ENCODE peak calls at places on chromosomes 11 and 22, in nine cellular contexts. One of them, this sample, is unnamed.

GRCh38 chr22:41003041-41003440 is 51.9 kb downstream of the RBX1 start:
- DNase-seq in tibial nerve: no peak
- DNase-seq in activated naive CD4-positive, alpha-beta T cell: no peak
- DNase-seq in neuronal stem cell: no peak
- DNase-seq in hypothalamus: no peak
- DNase-seq in stimulated activated CD8-positive, alpha-beta memory T cell treated with anti-CD3 and anti-CD28 coated beads, Interleukin-4, amount 100 ng/mL, for 24 hours: no peak
- DNase-seq in CD8-positive, alpha-beta T cell: no peak
- DNase-seq in dorsolateral prefrontal cortex: no peak
- DNase-seq in PC-9: peak; percentile 98
- DNase-seq in this sample: no peak

GRCh38 chr22:45163074-45163416 is 680 bp upstream of the NUP50 start:
- DNase-seq in activated naive CD4-positive, alpha-beta T cell: no peak
- DNase-seq in tibial nerve: no peak
- DNase-seq in PC-9: peak; percentile 58
- DNase-seq in CD8-positive, alpha-beta T cell: no peak
- DNase-seq in dorsolateral prefrontal cortex: no peak
- DNase-seq in hypothalamus: no peak
- DNase-seq in neuronal stem cell: no peak
- DNase-seq in stimulated activated CD8-positive, alpha-beta memory T cell treated with anti-CD3 and anti-CD28 coated beads, Interleukin-4, amount 100 ng/mL, for 24 hours: no peak
- DNase-seq in this sample: no peak

GRCh38 chr11:37110383-37110782 is 512.3 kb upstream of the RAG2 start:
- DNase-seq in tibial nerve: no peak
- DNase-seq in activated naive CD4-positive, alpha-beta T cell: no peak
- DNase-seq in neuronal stem cell: no peak
- DNase-seq in CD8-positive, alpha-beta T cell: no peak
- DNase-seq in PC-9: no peak
- DNase-seq in stimulated activated CD8-positive, alpha-beta memory T cell treated with anti-CD3 and anti-CD28 coated beads, Interleukin-4, amount 100 ng/mL, for 24 hours: no peak
- DNase-seq in hypothalamus: no peak
- DNase-seq in dorsolateral prefrontal cortex: no peak
- DNase-seq in this sample: peak; percentile 18

GRCh38 chr22:17079572-17079971 is 5.2 kb upstream of the IL17RA start:
- DNase-seq in neuronal stem cell: no peak
- DNase-seq in activated naive CD4-positive, alpha-beta T cell: no peak
- DNase-seq in dorsolateral prefrontal cortex: no peak
- DNase-seq in CD8-positive, alpha-beta T cell: no peak
- DNase-seq in hypothalamus: no peak
- DNase-seq in PC-9: no peak
- DNase-seq in tibial nerve: no peak
- DNase-seq in stimulated activated CD8-positive, alpha-beta memory T cell treated with anti-CD3 and anti-CD28 coated beads, Interleukin-4, amount 100 ng/mL, for 24 hours: no peak
- DNase-seq in this sample: no peak

GRCh38 chr11:117281159-117281558 is 10.0 kb upstream of the BACE1-AS start:
- DNase-seq in activated naive CD4-positive, alpha-beta T cell: no peak
- DNase-seq in hypothalamus: no peak
- DNase-seq in CD8-positive, alpha-beta T cell: no peak
- DNase-seq in dorsolateral prefrontal cortex: no peak
- DNase-seq in stimulated activated CD8-positive, alpha-beta memory T cell treated with anti-CD3 and anti-CD28 coated beads, Interleukin-4, amount 100 ng/mL, for 24 hours: no peak
- DNase-seq in PC-9: no peak
- DNase-seq in neuronal stem cell: no peak
- DNase-seq in tibial nerve: no peak
- DNase-seq in this sample: peak; percentile 12

GRCh38 chr11:118175031-118175531 is 1.4 kb downstream of the SCN2B start:
- DNase-seq in PC-9: peak; percentile 99
- DNase-seq in CD8-positive, alpha-beta T cell: no peak
- DNase-seq in stimulated activated CD8-positive, alpha-beta memory T cell treated with anti-CD3 and anti-CD28 coated beads, Interleukin-4, amount 100 ng/mL, for 24 hours: no peak
- DNase-seq in activated naive CD4-positive, alpha-beta T cell: no peak
- DNase-seq in neuronal stem cell: no peak
- DNase-seq in dorsolateral prefrontal cortex: no peak
- DNase-seq in tibial nerve: no peak
- DNase-seq in hypothalamus: no peak
- DNase-seq in this sample: peak; percentile 84

GRCh38 chr22:50341977-50342650 is 1.0 kb upstream of the PPP6R2 start:
- DNase-seq in neuronal stem cell: peak; percentile 92
- DNase-seq in tibial nerve: peak; percentile 84
- DNase-seq in activated naive CD4-positive, alpha-beta T cell: peak; percentile 78
- DNase-seq in PC-9: peak; percentile 82
- DNase-seq in hypothalamus: peak; percentile 86
- DNase-seq in stimulated activated CD8-positive, alpha-beta memory T cell treated with anti-CD3 and anti-CD28 coated beads, Interleukin-4, amount 100 ng/mL, for 24 hours: peak; percentile 81
- DNase-seq in dorsolateral prefrontal cortex: peak; percentile 83
- DNase-seq in CD8-positive, alpha-beta T cell: peak; percentile 92
- DNase-seq in this sample: peak; percentile 32

GRCh38 chr11:117859713-117860112 is 16.7 kb downstream of the FXYD6 start:
- DNase-seq in PC-9: no peak
- DNase-seq in neuronal stem cell: no peak
- DNase-seq in tibial nerve: no peak
- DNase-seq in stimulated activated CD8-positive, alpha-beta memory T cell treated with anti-CD3 and anti-CD28 coated beads, Interleukin-4, amount 100 ng/mL, for 24 hours: no peak
- DNase-seq in hypothalamus: no peak
- DNase-seq in CD8-positive, alpha-beta T cell: no peak
- DNase-seq in dorsolateral prefrontal cortex: no peak
- DNase-seq in activated naive CD4-positive, alpha-beta T cell: no peak
- DNase-seq in this sample: no peak

GRCh38 chr11:9250139-9250582 is 15.0 kb downstream of the DENND5A start:
- DNase-seq in dorsolateral prefrontal cortex: no peak
- DNase-seq in tibial nerve: no peak
- DNase-seq in CD8-positive, alpha-beta T cell: peak; percentile 47
- DNase-seq in PC-9: no peak
- DNase-seq in activated naive CD4-positive, alpha-beta T cell: no peak
- DNase-seq in hypothalamus: no peak
- DNase-seq in stimulated activated CD8-positive, alpha-beta memory T cell treated with anti-CD3 and anti-CD28 coated beads, Interleukin-4, amount 100 ng/mL, for 24 hours: no peak
- DNase-seq in neuronal stem cell: no peak
- DNase-seq in this sample: no peak

GRCh38 chr11:74398244-74399159 is at the start of gene PGM2L1:
- DNase-seq in CD8-positive, alpha-beta T cell: peak; percentile 95
- DNase-seq in stimulated activated CD8-positive, alpha-beta memory T cell treated with anti-CD3 and anti-CD28 coated beads, Interleukin-4, amount 100 ng/mL, for 24 hours: peak; percentile 90
- DNase-seq in activated naive CD4-positive, alpha-beta T cell: peak; percentile 86
- DNase-seq in hypothalamus: peak; percentile 89
- DNase-seq in dorsolateral prefrontal cortex: peak; percentile 93
- DNase-seq in neuronal stem cell: peak; percentile 94
- DNase-seq in tibial nerve: peak; percentile 84
- DNase-seq in PC-9: peak; percentile 91
- DNase-seq in this sample: no peak

GRCh38 chr11:17748044-17748443 is 13.5 kb downstream of the KCNC1 start:
- DNase-seq in stimulated activated CD8-positive, alpha-beta memory T cell treated with anti-CD3 and anti-CD28 coated beads, Interleukin-4, amount 100 ng/mL, for 24 hours: no peak
- DNase-seq in neuronal stem cell: no peak
- DNase-seq in tibial nerve: no peak
- DNase-seq in CD8-positive, alpha-beta T cell: no peak
- DNase-seq in PC-9: no peak
- DNase-seq in dorsolateral prefrontal cortex: no peak
- DNase-seq in activated naive CD4-positive, alpha-beta T cell: no peak
- DNase-seq in hypothalamus: no peak
- DNase-seq in this sample: no peak

GRCh38 chr11:1300121-1300520 is 9.3 kb downstream of the TOLLIP start:
- DNase-seq in CD8-positive, alpha-beta T cell: no peak
- DNase-seq in neuronal stem cell: no peak
- DNase-seq in tibial nerve: no peak
- DNase-seq in stimulated activated CD8-positive, alpha-beta memory T cell treated with anti-CD3 and anti-CD28 coated beads, Interleukin-4, amount 100 ng/mL, for 24 hours: no peak
- DNase-seq in PC-9: no peak
- DNase-seq in dorsolateral prefrontal cortex: peak; percentile 41
- DNase-seq in activated naive CD4-positive, alpha-beta T cell: no peak
- DNase-seq in hypothalamus: no peak
- DNase-seq in this sample: no peak

GRCh38 chr11:34972892-34973291 is 56.5 kb downstream of the PDHX start:
- DNase-seq in hypothalamus: no peak
- DNase-seq in CD8-positive, alpha-beta T cell: no peak
- DNase-seq in tibial nerve: no peak
- DNase-seq in PC-9: no peak
- DNase-seq in neuronal stem cell: no peak
- DNase-seq in activated naive CD4-positive, alpha-beta T cell: no peak
- DNase-seq in stimulated activated CD8-positive, alpha-beta memory T cell treated with anti-CD3 and anti-CD28 coated beads, Interleukin-4, amount 100 ng/mL, for 24 hours: no peak
- DNase-seq in dorsolateral prefrontal cortex: no peak
- DNase-seq in this sample: no peak

GRCh38 chr22:17767236-17768065 is 6.8 kb downstream of the BID start:
- DNase-seq in tibial nerve: no peak
- DNase-seq in PC-9: no peak
- DNase-seq in hypothalamus: no peak
- DNase-seq in neuronal stem cell: no peak
- DNase-seq in activated naive CD4-positive, alpha-beta T cell: no peak
- DNase-seq in stimulated activated CD8-positive, alpha-beta memory T cell treated with anti-CD3 and anti-CD28 coated beads, Interleukin-4, amount 100 ng/mL, for 24 hours: no peak
- DNase-seq in dorsolateral prefrontal cortex: no peak
- DNase-seq in CD8-positive, alpha-beta T cell: peak; percentile 52
- DNase-seq in this sample: no peak